ENCODE peak calls at places on chromosomes 3 and 15, in seven cellular contexts. One of them, this sample, is unnamed.

GRCh38 chr3:29284578-29284977 is 3.7 kb downstream of the RBMS3 start:
- DNase-seq in A673: no peak
- DNase-seq in brain microvascular endothelial cell: no peak
- DNase-seq in endothelial cell of umbilical vein: peak
- DNase-seq in NB4: no peak
- DNase-seq in lower leg skin: no peak
- DNase-seq in mesenchymal stem cell: no peak
- DNase-seq in this sample: no peak

GRCh38 chr3:10941972-10942371 is 50.6 kb upstream of the SLC6A1 start:
- DNase-seq in A673: peak
- DNase-seq in brain microvascular endothelial cell: no peak
- DNase-seq in endothelial cell of umbilical vein: no peak
- DNase-seq in NB4: peak
- DNase-seq in lower leg skin: peak
- DNase-seq in mesenchymal stem cell: no peak
- DNase-seq in this sample: no peak

GRCh38 chr3:143975549-143976152 is 4.0 kb downstream of the DIPK2A start:
- DNase-seq in A673: peak
- DNase-seq in brain microvascular endothelial cell: peak
- DNase-seq in endothelial cell of umbilical vein: peak
- DNase-seq in NB4: peak
- DNase-seq in lower leg skin: no peak
- DNase-seq in mesenchymal stem cell: peak
- DNase-seq in this sample: no peak

GRCh38 chr3:135558906-135559305 is 406.6 kb upstream of the PPP2R3A start:
- DNase-seq in A673: no peak
- DNase-seq in brain microvascular endothelial cell: no peak
- DNase-seq in endothelial cell of umbilical vein: no peak
- DNase-seq in NB4: no peak
- DNase-seq in lower leg skin: no peak
- DNase-seq in mesenchymal stem cell: no peak
- DNase-seq in this sample: no peak

GRCh38 chr3:172125963-172126403 is 86.6 kb downstream of the FNDC3B start:
- DNase-seq in A673: peak
- DNase-seq in brain microvascular endothelial cell: peak
- DNase-seq in endothelial cell of umbilical vein: peak
- DNase-seq in NB4: no peak
- DNase-seq in lower leg skin: peak
- DNase-seq in mesenchymal stem cell: peak
- DNase-seq in this sample: no peak

GRCh38 chr3:79175870-79176269 is 591.9 kb downstream of the ROBO1 start:
- DNase-seq in A673: peak
- DNase-seq in brain microvascular endothelial cell: no peak
- DNase-seq in endothelial cell of umbilical vein: no peak
- DNase-seq in NB4: peak
- DNase-seq in lower leg skin: no peak
- DNase-seq in mesenchymal stem cell: no peak
- DNase-seq in this sample: no peak

GRCh38 chr15:70723927-70724326 is 39.4 kb downstream of the UACA start:
- DNase-seq in A673: no peak
- DNase-seq in brain microvascular endothelial cell: no peak
- DNase-seq in endothelial cell of umbilical vein: no peak
- DNase-seq in NB4: no peak
- DNase-seq in lower leg skin: no peak
- DNase-seq in mesenchymal stem cell: no peak
- DNase-seq in this sample: no peak

GRCh38 chr3:41700155-41700554 is 261.7 kb downstream of the ULK4 start:
- DNase-seq in A673: no peak
- DNase-seq in brain microvascular endothelial cell: no peak
- DNase-seq in endothelial cell of umbilical vein: peak
- DNase-seq in NB4: no peak
- DNase-seq in lower leg skin: no peak
- DNase-seq in mesenchymal stem cell: no peak
- DNase-seq in this sample: no peak

GRCh38 chr15:48627260-48627969 is 18.1 kb downstream of the FBN1 start:
- DNase-seq in A673: peak
- DNase-seq in brain microvascular endothelial cell: no peak
- DNase-seq in endothelial cell of umbilical vein: no peak
- DNase-seq in NB4: no peak
- DNase-seq in lower leg skin: no peak
- DNase-seq in mesenchymal stem cell: peak
- DNase-seq in this sample: no peak

GRCh38 chr3:135197246-135197645 is 402.2 kb downstream of the EPHB1 start:
- DNase-seq in A673: no peak
- DNase-seq in brain microvascular endothelial cell: no peak
- DNase-seq in endothelial cell of umbilical vein: no peak
- DNase-seq in NB4: no peak
- DNase-seq in lower leg skin: no peak
- DNase-seq in mesenchymal stem cell: no peak
- DNase-seq in this sample: no peak

GRCh38 chr3:148992027-148992634 is 791 bp downstream of the GYG1 start:
- DNase-seq in A673: peak
- DNase-seq in brain microvascular endothelial cell: peak
- DNase-seq in endothelial cell of umbilical vein: peak
- DNase-seq in NB4: peak
- DNase-seq in lower leg skin: peak
- DNase-seq in mesenchymal stem cell: peak
- DNase-seq in this sample: no peak

GRCh38 chr3:178059836-178060235 is 476.4 kb upstream of the KCNMB2 start:
- DNase-seq in A673: no peak
- DNase-seq in brain microvascular endothelial cell: no peak
- DNase-seq in endothelial cell of umbilical vein: no peak
- DNase-seq in NB4: no peak
- DNase-seq in lower leg skin: no peak
- DNase-seq in mesenchymal stem cell: peak
- DNase-seq in this sample: no peak

DNA sequence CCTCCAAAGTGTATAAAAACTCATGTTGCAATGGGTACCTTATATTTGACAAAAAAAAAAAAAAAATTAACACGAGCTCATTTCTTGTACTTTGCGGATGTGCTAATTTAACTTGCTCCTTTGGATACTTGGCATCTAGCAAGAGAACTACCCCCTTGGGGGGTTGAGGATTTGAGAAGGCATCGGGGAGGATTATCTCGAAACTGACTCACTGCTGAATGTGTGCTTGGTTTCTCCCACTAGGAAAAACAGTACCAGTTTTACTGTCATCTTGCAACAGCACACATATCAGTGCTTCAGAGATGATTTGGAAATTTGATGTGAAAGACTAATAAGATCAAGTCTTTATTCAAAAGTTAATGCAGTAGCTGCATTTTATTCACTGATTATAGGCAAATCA is 886 bp downstream of the EXOG start:
- DNase-seq in A673: peak
- DNase-seq in brain microvascular endothelial cell: no peak
- DNase-seq in endothelial cell of umbilical vein: no peak
- DNase-seq in NB4: peak
- DNase-seq in lower leg skin: no peak
- DNase-seq in mesenchymal stem cell: peak
- DNase-seq in this sample: no peak
- H3K4me3 ChIP-seq in A673: peak
- H3K4me3 ChIP-seq in brain microvascular endothelial cell: peak
- H3K4me3 ChIP-seq in endothelial cell of umbilical vein: peak
- H3K4me3 ChIP-seq in NB4: peak
- H3K4me3 ChIP-seq in lower leg skin: no peak
- H3K4me3 ChIP-seq in mesenchymal stem cell: peak
- H3K4me3 ChIP-seq in this sample: peak

GRCh38 chr15:64810499-64811326 is 14.7 kb downstream of the PIF1 start:
- DNase-seq in A673: no peak
- DNase-seq in brain microvascular endothelial cell: no peak
- DNase-seq in endothelial cell of umbilical vein: no peak
- DNase-seq in NB4: no peak
- DNase-seq in lower leg skin: no peak
- DNase-seq in mesenchymal stem cell: no peak
- DNase-seq in this sample: no peak
- H3K4me3 ChIP-seq in A673: no peak
- H3K4me3 ChIP-seq in brain microvascular endothelial cell: no peak
- H3K4me3 ChIP-seq in endothelial cell of umbilical vein: no peak
- H3K4me3 ChIP-seq in NB4: no peak
- H3K4me3 ChIP-seq in lower leg skin: no peak
- H3K4me3 ChIP-seq in mesenchymal stem cell: no peak
- H3K4me3 ChIP-seq in this sample: no peak

DNA sequence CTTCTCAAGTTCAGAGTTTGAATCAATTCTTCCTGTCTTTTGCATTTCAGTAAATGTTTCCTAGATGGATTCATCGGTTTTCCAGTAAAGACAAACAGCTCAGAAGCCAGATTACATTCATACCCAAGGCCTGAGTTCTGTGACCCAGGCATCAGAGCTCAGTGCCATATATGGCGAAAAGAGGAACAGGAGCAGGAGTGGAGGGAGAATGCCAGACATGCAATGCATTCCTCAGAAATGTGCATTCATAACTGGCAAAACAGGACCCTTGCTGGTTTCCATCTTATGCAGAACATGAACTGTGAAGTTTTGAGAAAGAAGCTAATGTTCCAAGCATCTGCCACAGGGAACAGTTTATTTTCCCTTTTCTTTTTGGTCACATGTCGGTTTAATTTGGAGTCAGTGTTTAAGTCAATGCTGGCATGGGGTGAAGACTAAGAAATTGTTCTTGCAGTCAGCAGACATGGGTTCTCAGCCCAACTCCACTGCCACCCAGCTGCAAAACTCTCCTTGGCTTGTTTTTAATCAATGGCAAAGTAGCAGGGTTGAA is 116.5 kb downstream of the LPP start:
- DNase-seq in A673: peak
- DNase-seq in brain microvascular endothelial cell: peak
- DNase-seq in endothelial cell of umbilical vein: peak
- DNase-seq in NB4: peak
- DNase-seq in lower leg skin: no peak
- DNase-seq in mesenchymal stem cell: peak
- DNase-seq in this sample: no peak
- H3K4me3 ChIP-seq in A673: no peak
- H3K4me3 ChIP-seq in brain microvascular endothelial cell: no peak
- H3K4me3 ChIP-seq in endothelial cell of umbilical vein: no peak
- H3K4me3 ChIP-seq in NB4: no peak
- H3K4me3 ChIP-seq in lower leg skin: no peak
- H3K4me3 ChIP-seq in mesenchymal stem cell: peak
- H3K4me3 ChIP-seq in this sample: no peak

DNA sequence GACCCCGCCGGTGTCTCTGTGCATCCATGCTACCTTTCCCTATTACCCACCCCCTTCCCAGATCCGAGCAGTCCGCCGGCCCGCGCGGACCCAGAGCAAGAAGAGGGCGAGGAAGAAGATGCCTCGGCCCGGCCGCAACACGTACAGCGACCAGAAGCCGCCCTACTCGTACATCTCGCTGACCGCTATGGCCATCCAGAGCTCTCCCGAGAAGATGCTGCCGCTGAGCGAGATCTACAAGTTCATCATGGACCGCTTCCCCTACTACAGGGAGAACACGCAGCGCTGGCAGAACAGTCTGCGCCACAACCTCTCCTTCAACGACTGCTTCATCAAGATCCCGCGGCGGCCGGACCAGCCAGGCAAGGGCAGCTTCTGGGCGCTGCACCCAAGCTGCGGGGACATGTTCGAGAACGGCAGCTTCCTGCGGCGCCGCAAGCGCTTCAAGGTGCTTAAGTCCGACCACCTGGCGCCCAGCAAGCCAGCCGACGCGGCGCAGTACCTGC is 788 bp downstream of the FOXB1 start:
- DNase-seq in A673: no peak
- DNase-seq in brain microvascular endothelial cell: no peak
- DNase-seq in endothelial cell of umbilical vein: peak
- DNase-seq in NB4: no peak
- DNase-seq in lower leg skin: no peak
- DNase-seq in mesenchymal stem cell: peak
- DNase-seq in this sample: no peak
- H3K4me3 ChIP-seq in A673: peak
- H3K4me3 ChIP-seq in brain microvascular endothelial cell: no peak
- H3K4me3 ChIP-seq in endothelial cell of umbilical vein: no peak
- H3K4me3 ChIP-seq in NB4: no peak
- H3K4me3 ChIP-seq in lower leg skin: no peak
- H3K4me3 ChIP-seq in mesenchymal stem cell: peak
- H3K4me3 ChIP-seq in this sample: peak

DNA sequence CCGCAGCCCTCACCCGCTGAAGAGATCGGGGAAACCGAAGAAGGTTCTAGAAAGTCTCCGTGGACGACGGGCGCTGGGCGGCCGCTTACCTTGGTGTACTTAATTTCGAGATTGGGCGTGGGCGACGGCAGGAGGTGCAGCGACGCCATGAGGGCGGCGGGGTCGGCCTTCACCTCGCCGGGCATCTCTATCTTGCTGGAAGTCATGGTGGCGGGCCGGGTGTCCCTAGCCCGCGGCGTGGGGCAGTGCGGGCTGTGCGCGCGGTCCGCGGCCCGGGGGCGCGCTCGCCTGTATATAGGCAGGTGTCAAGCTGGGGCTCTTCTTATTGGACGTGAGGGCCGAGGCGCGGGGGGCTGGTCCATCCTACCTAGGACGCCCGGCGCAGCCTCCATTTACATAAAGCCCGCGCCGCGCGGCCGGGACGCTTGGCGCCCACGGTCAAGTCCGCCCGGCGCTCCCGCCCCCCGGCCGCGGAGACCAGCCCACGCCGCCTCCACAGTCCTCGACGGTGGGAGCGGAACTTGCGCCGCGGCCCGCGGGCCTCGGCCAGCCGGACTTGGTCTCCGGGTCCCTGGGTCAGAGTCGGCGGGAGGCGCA is at the start of gene ALDH1A2:
- DNase-seq in A673: no peak
- DNase-seq in brain microvascular endothelial cell: no peak
- DNase-seq in endothelial cell of umbilical vein: peak
- DNase-seq in NB4: no peak
- DNase-seq in lower leg skin: peak
- DNase-seq in mesenchymal stem cell: no peak
- DNase-seq in this sample: no peak
- H3K4me3 ChIP-seq in A673: peak
- H3K4me3 ChIP-seq in brain microvascular endothelial cell: peak
- H3K4me3 ChIP-seq in endothelial cell of umbilical vein: peak
- H3K4me3 ChIP-seq in NB4: no peak
- H3K4me3 ChIP-seq in lower leg skin: peak
- H3K4me3 ChIP-seq in mesenchymal stem cell: peak
- H3K4me3 ChIP-seq in this sample: peak

GRCh38 chr15:85394552-85395333 is 14.3 kb downstream of the AKAP13 start:
- DNase-seq in A673: no peak
- DNase-seq in brain microvascular endothelial cell: no peak
- DNase-seq in endothelial cell of umbilical vein: peak
- DNase-seq in NB4: no peak
- DNase-seq in lower leg skin: no peak
- DNase-seq in mesenchymal stem cell: no peak
- DNase-seq in this sample: no peak
- H3K4me3 ChIP-seq in A673: no peak
- H3K4me3 ChIP-seq in brain microvascular endothelial cell: no peak
- H3K4me3 ChIP-seq in endothelial cell of umbilical vein: no peak
- H3K4me3 ChIP-seq in NB4: no peak
- H3K4me3 ChIP-seq in lower leg skin: no peak
- H3K4me3 ChIP-seq in mesenchymal stem cell: no peak
- H3K4me3 ChIP-seq in this sample: no peak

DNA sequence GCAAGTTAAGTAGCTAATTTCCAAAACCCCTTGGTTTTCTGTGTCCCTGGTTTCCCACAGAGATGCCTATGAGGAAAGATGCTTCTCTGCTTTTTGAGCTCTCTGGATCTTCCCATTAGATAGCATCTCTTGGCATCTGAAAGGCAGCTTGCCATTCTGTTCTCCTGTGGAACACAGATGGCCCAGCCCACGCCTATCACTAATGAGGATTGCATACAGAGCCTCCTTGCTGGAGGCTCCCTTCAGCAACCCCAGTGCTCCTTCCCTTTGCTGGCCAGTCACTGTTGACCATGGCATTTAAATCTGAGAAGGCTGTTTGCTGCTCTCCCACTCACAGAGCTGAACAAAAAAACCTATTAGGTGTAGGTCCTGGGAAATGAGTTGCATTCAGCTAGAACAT is 34.4 kb upstream of the ETV5 start:
- DNase-seq in A673: no peak
- DNase-seq in brain microvascular endothelial cell: no peak
- DNase-seq in endothelial cell of umbilical vein: no peak
- DNase-seq in NB4: no peak
- DNase-seq in lower leg skin: no peak
- DNase-seq in mesenchymal stem cell: no peak
- DNase-seq in this sample: no peak
- H3K4me3 ChIP-seq in A673: no peak
- H3K4me3 ChIP-seq in brain microvascular endothelial cell: no peak
- H3K4me3 ChIP-seq in endothelial cell of umbilical vein: no peak
- H3K4me3 ChIP-seq in NB4: no peak
- H3K4me3 ChIP-seq in lower leg skin: no peak
- H3K4me3 ChIP-seq in mesenchymal stem cell: no peak
- H3K4me3 ChIP-seq in this sample: no peak

This sample was measured in naive thymus-derived CD4-positive, alpha-beta T cell.